ENCODE peak calls at places on chromosome 10, in ten cellular contexts. T is caudate nucleus; U is left kidney; J is iPS-NIHi11; W is uterus; L is WTC11; C is iPS DF 19.7; Q is HEK293T; X is D721Med; O is stimulated activated CD4-positive, alpha-beta T cell treated with anti-CD3 and anti-CD28 coated beads, TNF-alpha, amount 100 ng/mL, for 4 hours. M is an unnamed sample.

GRCh38 chr10:89019589-89020327 is 29.2 kb downstream of the FAS start:
- DNase-seq in T (no peak), U (no peak), J (no peak), W (no peak), L (no peak), C (no peak), Q (no peak), X (no peak), O (no peak), M (no peak)

GRCh38 chr10:104614245-104614831 is 26.8 kb upstream of the SORCS3 start:
- DNase-seq in T (no peak), U (peak; percentile 22), J (peak; percentile 70), W (no peak), L (peak; percentile 66), C (no peak), Q (peak; percentile 65), X (no peak), O (no peak), M (no peak)

GRCh38 chr10:68135922-68136718 is 26.8 kb downstream of the MYPN start:
- DNase-seq in T (no peak), U (no peak), J (no peak), W (no peak), L (no peak), C (no peak), Q (peak; percentile 22), X (no peak), O (no peak), M (no peak)

GRCh38 chr10:103888113-103888841 is 29.7 kb downstream of the STN1 start:
- DNase-seq in T (no peak), U (peak; percentile 86), J (peak; percentile 80), W (peak; percentile 86), L (no peak), C (no peak), Q (peak; percentile 69), X (peak; percentile 41), O (no peak), M (peak; percentile 79)

GRCh38 chr10:34260904-34261303 is 554.2 kb downstream of the PARD3 start:
- DNase-seq in T (no peak), U (no peak), J (no peak), W (no peak), L (no peak), C (no peak), Q (no peak), X (no peak), O (no peak), M (no peak)

GRCh38 chr10:12887780-12888179 is 113.7 kb downstream of the CCDC3 start:
- DNase-seq in T (no peak), U (no peak), J (no peak), W (no peak), L (no peak), C (no peak), Q (no peak), X (no peak), O (no peak), M (no peak)

GRCh38 chr10:27561362-27561761 is 57.3 kb downstream of the RAB18 start:
- DNase-seq in T (no peak), U (no peak), J (no peak), W (no peak), L (no peak), C (no peak), Q (no peak), X (no peak), O (no peak), M (no peak)

GRCh38 chr10:87818505-87819273 is 663 bp upstream of the ATAD1 start:
- DNase-seq in T (peak; percentile 57), U (peak; percentile 73), J (peak; percentile 8), W (no peak), L (no peak), C (no peak), Q (peak; percentile 17), X (no peak), O (peak; percentile 46), M (no peak)

GRCh38 chr10:89942217-89942616 is 240.8 kb downstream of the KIF20B start:
- DNase-seq in T (no peak), U (no peak), J (no peak), W (no peak), L (no peak), C (no peak), Q (no peak), X (no peak), O (no peak), M (no peak)

GRCh38 chr10:111996103-111996502 is 187.5 kb downstream of the GPAM start:
- DNase-seq in T (no peak), U (no peak), J (no peak), W (no peak), L (no peak), C (no peak), Q (no peak), X (no peak), O (no peak), M (no peak)

GRCh38 chr10:43980313-43980712 is 331.6 kb upstream of the ZNF32 start:
- DNase-seq in T (no peak), U (no peak), J (no peak), W (no peak), L (no peak), C (no peak), Q (no peak), X (no peak), O (no peak), M (no peak)

GRCh38 chr10:71964669-71965515 is 697 bp downstream of the CHST3 start:
- DNase-seq in T (peak; percentile 40), U (peak; percentile 82), J (peak; percentile 47), W (peak; percentile 77), L (peak; percentile 60), C (no peak), Q (no peak), X (no peak), O (peak; percentile 31), M (peak; percentile 87)

GRCh38 chr10:21052709-21053104 is 155.6 kb upstream of the NEBL start:
- DNase-seq in T (no peak), U (no peak), J (no peak), W (no peak), L (no peak), C (no peak), Q (no peak), X (no peak), O (no peak), M (no peak)

GRCh38 chr10:36096571-36096970 is 454.5 kb upstream of the FZD8 start:
- DNase-seq in T (no peak), U (no peak), J (no peak), W (no peak), L (no peak), C (no peak), Q (no peak), X (no peak), O (no peak), M (no peak)

GRCh38 chr10:30708234-30708633 is 78.7 kb upstream of the LYZL2 start:
- DNase-seq in T (no peak), U (no peak), J (no peak), W (no peak), L (no peak), C (no peak), Q (no peak), X (no peak), O (no peak), M (no peak)

M was measured in left cardiac atrium.